ENCODE peak calls at places on chromosomes 12 and 14, in eight cellular contexts. One of them, this sample, is unnamed. For H3K27me3, the result is how much of the 10 kb centered on the place peaks cover.

GRCh38 chr12:112836736-112837628 is 45.4 kb downstream of the RPH3A start:
- DNase-seq in HCT116: no peak
- DNase-seq in hepatocyte: no peak
- DNase-seq in GM23248: no peak
- DNase-seq in A673: no peak
- DNase-seq in MM.1S: no peak
- DNase-seq in PC-3: peak
- DNase-seq in mammary epithelial cell: no peak
- DNase-seq in this sample: no peak

GRCh38 chr14:94120667-94121335 is 8.6 kb downstream of the IFI27L2 start:
- DNase-seq in A673: no peak
- DNase-seq in hepatocyte: no peak
- DNase-seq in GM23248: peak
- DNase-seq in HCT116: no peak
- DNase-seq in PC-3: peak
- DNase-seq in mammary epithelial cell: peak
- DNase-seq in MM.1S: no peak
- DNase-seq in this sample: no peak

GRCh38 chr14:62886461-62886860 is 158.8 kb downstream of the KCNH5 start:
- DNase-seq in PC-3: no peak
- DNase-seq in A673: no peak
- DNase-seq in HCT116: no peak
- DNase-seq in hepatocyte: no peak
- DNase-seq in mammary epithelial cell: no peak
- DNase-seq in MM.1S: no peak
- DNase-seq in GM23248: no peak
- DNase-seq in this sample: no peak

GRCh38 chr12:109130755-109131521 is 14.6 kb downstream of the ACACB start:
- DNase-seq in PC-3: no peak
- DNase-seq in HCT116: peak
- DNase-seq in A673: no peak
- DNase-seq in MM.1S: no peak
- DNase-seq in hepatocyte: no peak
- DNase-seq in mammary epithelial cell: no peak
- DNase-seq in GM23248: peak
- DNase-seq in this sample: peak

GRCh38 chr14:103854822-103855733 is 7.7 kb upstream of the PPP1R13B start:
- DNase-seq in HCT116: no peak
- DNase-seq in PC-3: peak
- DNase-seq in mammary epithelial cell: peak
- DNase-seq in MM.1S: no peak
- DNase-seq in GM23248: no peak
- DNase-seq in A673: no peak
- DNase-seq in hepatocyte: peak
- DNase-seq in this sample: peak

GRCh38 chr14:90287791-90288190 is 31.4 kb downstream of the PSMC1 start:
- DNase-seq in hepatocyte: no peak
- DNase-seq in A673: no peak
- DNase-seq in mammary epithelial cell: no peak
- DNase-seq in PC-3: no peak
- DNase-seq in HCT116: no peak
- DNase-seq in MM.1S: no peak
- DNase-seq in GM23248: no peak
- DNase-seq in this sample: no peak

GRCh38 chr14:76901171-76902055 is 75.2 kb downstream of the LRRC74A start:
- DNase-seq in GM23248: peak
- DNase-seq in hepatocyte: peak
- DNase-seq in HCT116: no peak
- DNase-seq in PC-3: no peak
- DNase-seq in A673: no peak
- DNase-seq in mammary epithelial cell: peak
- DNase-seq in MM.1S: no peak
- DNase-seq in this sample: no peak

GRCh38 chr14:64706552-64707193 is 2.4 kb downstream of the PLEKHG3 start:
- DNase-seq in GM23248: no peak
- DNase-seq in HCT116: no peak
- DNase-seq in PC-3: no peak
- DNase-seq in A673: no peak
- DNase-seq in mammary epithelial cell: no peak
- DNase-seq in hepatocyte: no peak
- DNase-seq in MM.1S: no peak
- DNase-seq in this sample: no peak

GRCh38 chr12:57515934-57516541 is 4.3 kb downstream of the DDIT3 start:
- DNase-seq in hepatocyte: no peak
- DNase-seq in mammary epithelial cell: no peak
- DNase-seq in A673: no peak
- DNase-seq in HCT116: no peak
- DNase-seq in PC-3: no peak
- DNase-seq in MM.1S: no peak
- DNase-seq in GM23248: no peak
- DNase-seq in this sample: no peak

GRCh38 chr14:65492277-65492676 is 79.7 kb downstream of the FUT8 start:
- DNase-seq in GM23248: no peak
- DNase-seq in A673: no peak
- DNase-seq in hepatocyte: no peak
- DNase-seq in MM.1S: no peak
- DNase-seq in PC-3: no peak
- DNase-seq in mammary epithelial cell: no peak
- DNase-seq in HCT116: no peak
- DNase-seq in this sample: no peak

GRCh38 chr12:50579757-50580267 is 75.0 kb downstream of the DIP2B start:
- DNase-seq in A673: no peak
- DNase-seq in mammary epithelial cell: peak
- DNase-seq in GM23248: peak
- DNase-seq in HCT116: no peak
- DNase-seq in PC-3: peak
- DNase-seq in hepatocyte: no peak
- DNase-seq in MM.1S: no peak
- DNase-seq in this sample: no peak

GRCh38 chr12:80720516-80720915 is 3.8 kb downstream of the MYF5 start:
- DNase-seq in hepatocyte: no peak
- DNase-seq in GM23248: no peak
- DNase-seq in mammary epithelial cell: no peak
- DNase-seq in HCT116: no peak
- DNase-seq in A673: no peak
- DNase-seq in PC-3: no peak
- DNase-seq in MM.1S: no peak
- DNase-seq in this sample: no peak

GRCh38 chr12:91896725-91897515 is 248.7 kb downstream of the BTG1 start:
- DNase-seq in GM23248: peak
- DNase-seq in HCT116: no peak
- DNase-seq in MM.1S: no peak
- DNase-seq in hepatocyte: no peak
- DNase-seq in PC-3: no peak
- DNase-seq in A673: no peak
- DNase-seq in mammary epithelial cell: no peak
- DNase-seq in this sample: no peak

GRCh38 chr12:21502872-21503271 is 1.3 kb downstream of the GOLT1B start:
- DNase-seq in MM.1S: no peak
- DNase-seq in mammary epithelial cell: no peak
- DNase-seq in HCT116: no peak
- DNase-seq in PC-3: no peak
- DNase-seq in A673: no peak
- DNase-seq in GM23248: peak
- DNase-seq in hepatocyte: no peak
- DNase-seq in this sample: no peak

GRCh38 chr14:50775357-50775756 is 55.6 kb downstream of the NIN start:
- DNase-seq in HCT116: no peak
- DNase-seq in MM.1S: no peak
- DNase-seq in A673: peak
- DNase-seq in PC-3: peak
- DNase-seq in hepatocyte: peak
- DNase-seq in mammary epithelial cell: peak
- DNase-seq in GM23248: peak
- DNase-seq in this sample: no peak

GRCh38 chr14:25041898-25042297 is 8.0 kb downstream of the STXBP6 start:
- DNase-seq in MM.1S: no peak
- DNase-seq in mammary epithelial cell: no peak
- DNase-seq in GM23248: no peak
- DNase-seq in A673: no peak
- DNase-seq in hepatocyte: no peak
- DNase-seq in PC-3: no peak
- DNase-seq in HCT116: no peak
- DNase-seq in this sample: no peak

GRCh38 chr14:58717821-58718220 is 80.1 kb downstream of the DACT1 start:
- DNase-seq in PC-3: no peak
- DNase-seq in MM.1S: no peak
- DNase-seq in A673: no peak
- DNase-seq in mammary epithelial cell: no peak
- DNase-seq in GM23248: no peak
- DNase-seq in hepatocyte: no peak
- DNase-seq in HCT116: no peak
- DNase-seq in this sample: no peak

GRCh38 chr14:91369628-91370445 is 47.8 kb downstream of the CCDC88C start:
- DNase-seq in MM.1S: peak
- DNase-seq in HCT116: no peak
- DNase-seq in GM23248: peak
- DNase-seq in hepatocyte: no peak
- DNase-seq in PC-3: peak
- DNase-seq in A673: peak
- DNase-seq in mammary epithelial cell: peak
- DNase-seq in this sample: no peak

GRCh38 chr14:56514663-56515371 is 64.8 kb upstream of the TMEM260 start:
- DNase-seq in GM23248: peak
- DNase-seq in MM.1S: no peak
- DNase-seq in hepatocyte: no peak
- DNase-seq in PC-3: no peak
- DNase-seq in mammary epithelial cell: no peak
- DNase-seq in A673: peak
- DNase-seq in HCT116: no peak
- DNase-seq in this sample: no peak

GRCh38 chr14:54814076-54814475 is 88.5 kb downstream of the GCH1 start:
- DNase-seq in A673: peak
- DNase-seq in HCT116: no peak
- DNase-seq in PC-3: peak
- DNase-seq in hepatocyte: no peak
- DNase-seq in GM23248: peak
- DNase-seq in MM.1S: no peak
- DNase-seq in mammary epithelial cell: no peak
- DNase-seq in this sample: no peak

GRCh38 chr14:52068741-52069616 is at the start of gene NID2:
- DNase-seq in A673: peak
- DNase-seq in PC-3: peak
- DNase-seq in mammary epithelial cell: peak
- DNase-seq in hepatocyte: peak
- DNase-seq in MM.1S: no peak
- DNase-seq in GM23248: peak
- DNase-seq in HCT116: no peak
- DNase-seq in this sample: no peak

GRCh38 chr12:116094475-116094874 is 183.0 kb downstream of the MED13L start:
- DNase-seq in MM.1S: no peak
- DNase-seq in GM23248: no peak
- DNase-seq in A673: no peak
- DNase-seq in PC-3: no peak
- DNase-seq in hepatocyte: no peak
- DNase-seq in HCT116: no peak
- DNase-seq in mammary epithelial cell: no peak
- DNase-seq in this sample: no peak

GRCh38 chr12:30836656-30837445 is 82.1 kb upstream of the CAPRIN2 start:
- DNase-seq in mammary epithelial cell: peak
- DNase-seq in A673: no peak
- DNase-seq in PC-3: peak
- DNase-seq in hepatocyte: no peak
- DNase-seq in GM23248: no peak
- DNase-seq in MM.1S: no peak
- DNase-seq in HCT116: no peak
- DNase-seq in this sample: no peak
- H3K27me3 ChIP-seq in mammary epithelial cell: under half
- H3K27me3 ChIP-seq in A673: under half
- H3K27me3 ChIP-seq in PC-3: under half
- H3K27me3 ChIP-seq in hepatocyte: under half
- H3K27me3 ChIP-seq in GM23248: under half
- H3K27me3 ChIP-seq in MM.1S: under half
- H3K27me3 ChIP-seq in HCT116: under half
- H3K27me3 ChIP-seq in this sample: under half

GRCh38 chr12:4909397-4909733 is 340 bp upstream of the KCNA1 start:
- DNase-seq in A673: no peak
- DNase-seq in mammary epithelial cell: no peak
- DNase-seq in MM.1S: no peak
- DNase-seq in hepatocyte: peak
- DNase-seq in GM23248: peak
- DNase-seq in HCT116: no peak
- DNase-seq in PC-3: no peak
- DNase-seq in this sample: no peak
- TF ChIP-seq EZH2 in A673: no peak
- TF ChIP-seq EZH2 in mammary epithelial cell: no peak
- TF ChIP-seq EZH2 in MM.1S: no peak
- TF ChIP-seq EZH2 in hepatocyte: peak
- TF ChIP-seq EZH2 in GM23248: peak
- TF ChIP-seq EZH2 in HCT116: no peak
- TF ChIP-seq EZH2 in PC-3: no peak
- TF ChIP-seq EZH2 in this sample: no peak

DNA sequence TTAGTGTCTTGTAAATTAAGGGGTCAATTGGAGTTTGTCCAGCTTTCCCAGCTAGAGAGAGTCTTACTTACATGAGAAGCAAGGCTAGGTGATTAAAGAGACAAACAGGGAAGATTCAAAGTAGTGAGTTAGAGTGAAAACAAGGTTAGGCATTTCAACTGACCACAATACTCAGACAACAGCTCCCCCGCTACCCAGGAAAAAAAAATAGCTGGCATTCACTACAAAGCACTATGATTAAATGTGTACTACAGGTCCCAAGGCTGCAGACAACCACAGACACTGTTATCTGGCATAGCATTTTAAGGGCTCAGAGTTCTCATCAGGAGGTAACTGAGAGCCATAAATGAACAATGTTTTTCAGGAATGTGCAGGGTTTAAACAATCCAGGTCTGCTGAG is 680.9 kb downstream of the TMEM121 start:
- DNase-seq in mammary epithelial cell: no peak
- DNase-seq in A673: no peak
- DNase-seq in MM.1S: no peak
- DNase-seq in PC-3: no peak
- DNase-seq in hepatocyte: no peak
- DNase-seq in HCT116: no peak
- DNase-seq in GM23248: no peak
- DNase-seq in this sample: no peak
- H3K27me3 ChIP-seq in mammary epithelial cell: under half
- H3K27me3 ChIP-seq in A673: half or more
- H3K27me3 ChIP-seq in MM.1S: under half
- H3K27me3 ChIP-seq in PC-3: under half
- H3K27me3 ChIP-seq in hepatocyte: under half
- H3K27me3 ChIP-seq in HCT116: under half
- H3K27me3 ChIP-seq in GM23248: under half
- H3K27me3 ChIP-seq in this sample: half or more

DNA sequence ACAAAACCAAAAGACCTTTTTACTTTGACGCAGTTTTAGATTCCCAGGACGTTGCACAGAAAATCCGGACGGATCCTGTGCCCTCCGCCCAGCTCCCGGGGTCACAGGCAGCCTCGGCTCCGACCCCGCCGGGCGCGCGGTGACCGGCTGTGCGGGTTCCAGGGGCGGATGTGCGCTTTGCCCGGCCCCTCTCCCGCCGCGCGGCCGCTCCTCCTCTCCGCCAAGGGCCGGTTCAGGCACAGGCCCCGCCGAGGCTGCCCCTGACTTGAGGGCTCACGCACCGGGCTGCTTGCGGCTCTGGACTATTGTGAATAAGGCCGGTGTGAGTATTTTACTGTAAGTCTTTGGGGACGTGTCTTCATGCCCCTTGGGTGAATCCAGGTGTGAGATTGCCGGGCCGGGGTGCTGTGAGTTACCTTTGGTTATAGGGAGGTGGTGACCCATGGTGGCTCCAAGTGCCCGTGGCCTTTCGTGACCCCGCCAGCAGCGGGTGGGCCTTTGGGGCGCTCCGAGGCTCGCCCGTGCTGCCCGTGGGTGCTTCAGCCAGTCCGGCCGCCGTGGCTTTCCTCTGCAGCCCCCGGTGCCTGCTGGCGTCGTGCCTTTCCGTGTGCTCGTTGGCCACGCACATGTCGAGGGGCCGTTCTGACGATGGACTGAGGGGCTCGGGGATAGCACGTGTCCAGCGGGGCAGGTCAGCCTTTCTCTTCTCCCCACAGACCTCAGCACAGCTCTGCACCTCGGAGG is 45.9 kb downstream of the NOC4L start:
- DNase-seq in MM.1S: no peak
- DNase-seq in PC-3: no peak
- DNase-seq in hepatocyte: peak
- DNase-seq in A673: no peak
- DNase-seq in mammary epithelial cell: no peak
- DNase-seq in GM23248: peak
- DNase-seq in HCT116: no peak
- DNase-seq in this sample: no peak
- TF ChIP-seq EZH2 in MM.1S: no peak
- TF ChIP-seq EZH2 in PC-3: no peak
- TF ChIP-seq EZH2 in hepatocyte: no peak
- TF ChIP-seq EZH2 in A673: no peak
- TF ChIP-seq EZH2 in mammary epithelial cell: no peak
- TF ChIP-seq EZH2 in GM23248: no peak
- TF ChIP-seq EZH2 in HCT116: no peak
- TF ChIP-seq EZH2 in this sample: no peak